ENCODE peak calls at places on chromosome 13, in seven cellular contexts. Z is amniotic epithelial cell, N is fibroblast of villous mesenchyme, S is HS-5, O is GM18507, B is EL, U is HCEC 1CT. F is an unnamed sample.

GRCh38 chr13:40503966-40504591 is 162.4 kb downstream of the FOXO1 start:
- DNase-seq in Z (peak; percentile 97), S (peak; percentile 3), O (no peak), B (peak; percentile 86), N (peak; percentile 48), U (no peak), F (peak; percentile 98)

GRCh38 chr13:36509369-36509768 is 77.1 kb downstream of the CCNA1 start:
- DNase-seq in N (no peak), Z (no peak), U (no peak), S (no peak), B (no peak), O (no peak), F (no peak)

GRCh38 chr13:78241278-78241919 is 322.8 kb upstream of the EDNRB start:
- DNase-seq in S (peak; percentile 4), O (no peak), U (peak; percentile 81), N (peak; percentile 26), Z (peak; percentile 29), B (peak; percentile 30), F (peak; percentile 58)

GRCh38 chr13:73388586-73388985 is 329.8 kb downstream of the KLF5 start:
- DNase-seq in N (no peak), Z (no peak), B (no peak), O (no peak), S (no peak), U (no peak), F (no peak)

GRCh38 chr13:34349091-34349722 is 531.3 kb downstream of the RFC3 start:
- DNase-seq in O (no peak), S (peak; percentile 81), N (peak; percentile 95), B (peak; percentile 99), U (no peak), Z (peak; percentile 93), F (peak; percentile 95)

GRCh38 chr13:78993792-78994191 is 334.8 kb upstream of the OBI1 start:
- DNase-seq in S (no peak), Z (no peak), O (no peak), U (no peak), B (no peak), N (no peak), F (no peak)

GRCh38 chr13:101453784-101454201 is 1.3 kb downstream of the ITGBL1 start:
- DNase-seq in N (no peak), S (no peak), U (peak; percentile 27), O (no peak), B (peak; percentile 44), Z (no peak), F (no peak)

GRCh38 chr13:27461940-27462584 is 11.7 kb upstream of the MTIF3 start:
- DNase-seq in U (no peak), S (no peak), B (no peak), Z (peak; percentile 7), O (no peak), N (peak; percentile 25), F (no peak)

GRCh38 chr13:21078501-21078900 is 17.1 kb upstream of the LATS2 start:
- DNase-seq in U (no peak), Z (no peak), B (peak; percentile 48), O (no peak), S (no peak), N (peak; percentile 57), F (no peak)

GRCh38 chr13:19960673-19961015 is 2.1 kb downstream of the ZMYM2 start:
- DNase-seq in Z (no peak), B (peak; percentile 3), O (no peak), U (no peak), N (peak; percentile 9), S (no peak), F (peak; percentile 8)

GRCh38 chr13:111388851-111389500 is 68.5 kb downstream of the TEX29 start:
- DNase-seq in Z (no peak), O (no peak), S (no peak), N (no peak), U (no peak), B (no peak), F (no peak)

GRCh38 chr13:107883561-107884175 is 331.7 kb downstream of the LIG4 start:
- DNase-seq in B (no peak), N (peak; percentile 40), O (no peak), Z (peak; percentile 87), S (no peak), U (peak; percentile 87), F (peak; percentile 60)

GRCh38 chr13:45015300-45015699 is 26.0 kb downstream of the GPALPP1 start:
- DNase-seq in O (no peak), S (peak; percentile 15), N (no peak), B (peak; percentile 2), U (peak; percentile 39), Z (peak; percentile 1), F (peak; percentile 4)

GRCh38 chr13:95536629-95537241 is 15.8 kb upstream of the CLDN10 start:
- DNase-seq in Z (peak; percentile 39), S (no peak), U (peak; percentile 41), B (peak; percentile 27), N (peak; percentile 37), O (no peak), F (peak; percentile 63)

GRCh38 chr13:86324191-86324590 is 525.0 kb upstream of the SLITRK6 start:
- DNase-seq in B (no peak), Z (no peak), N (no peak), S (no peak), U (no peak), O (no peak), F (no peak)

GRCh38 chr13:32940601-32941000 is 75.6 kb upstream of the KL start:
- DNase-seq in N (peak; percentile 65), S (no peak), U (peak; percentile 21), B (peak; percentile 34), Z (peak; percentile 50), O (no peak), F (peak; percentile 44)